ENCODE peak calls at places on chromosomes 11 and 22, in eight cellular contexts. B is OCI-LY7; Z is EL; G is pancreas; L is stimulated activated CD4-positive, alpha-beta T cell treated with anti-CD3 and anti-CD28 coated beads, Interleukin-15, amount 100 ng/mL, for 24 hours; S is sigmoid colon; D is NCI-H1105 treated with DMSO at 0.1 percent for 48 hours; C is fibroblast of lung. P is an unnamed sample.

GRCh38 chr11:79198898-79199250 is 242.0 kb downstream of the TENM4 start:
- DNase-seq in L (no peak), C (peak), D (no peak), S (no peak), B (no peak), G (no peak), Z (peak), P (no peak)

GRCh38 chr11:66958956-66959274 is 732 bp upstream of the PC start:
- DNase-seq in Z (no peak), L (no peak), S (no peak), B (no peak), G (no peak), D (no peak), C (no peak), P (no peak)

GRCh38 chr22:29043906-29044575 is 17.6 kb downstream of the C22orf31 start:
- DNase-seq in D (no peak), L (no peak), G (no peak), Z (peak), S (no peak), C (peak), B (no peak), P (no peak)

GRCh38 chr11:8803973-8804372 is 107.0 kb upstream of the AKIP1 start:
- DNase-seq in D (no peak), L (no peak), G (no peak), Z (no peak), C (no peak), B (no peak), S (no peak), P (no peak)

GRCh38 chr22:27709919-27710452 is 91.6 kb downstream of the MN1 start:
- DNase-seq in C (no peak), G (no peak), S (no peak), L (no peak), B (no peak), D (no peak), Z (no peak), P (no peak)

GRCh38 chr11:57276857-57277505 is 39.9 kb upstream of the APLNR start:
- DNase-seq in S (no peak), Z (no peak), G (no peak), C (no peak), B (no peak), D (no peak), L (no peak), P (no peak)

GRCh38 chr11:18329196-18329870 is 7.0 kb downstream of the GTF2H1 start:
- DNase-seq in C (peak), L (no peak), G (no peak), Z (no peak), B (no peak), D (no peak), S (no peak), P (no peak)

GRCh38 chr22:28810839-28811491 is 10.6 kb upstream of the XBP1 start:
- DNase-seq in D (no peak), S (no peak), Z (no peak), C (no peak), B (no peak), G (no peak), L (peak), P (peak)

GRCh38 chr11:19560156-19560555 is 152.5 kb upstream of the NAV2 start:
- DNase-seq in G (no peak), L (no peak), S (no peak), C (no peak), D (no peak), B (no peak), Z (no peak), P (no peak)

GRCh38 chr11:57071829-57072228 is 83.1 kb downstream of the OR5AK2 start:
- DNase-seq in B (no peak), Z (peak), D (no peak), S (no peak), G (no peak), C (peak), L (no peak), P (no peak)

GRCh38 chr11:92457250-92457649 is 232.6 kb downstream of the FAT3 start:
- DNase-seq in L (no peak), C (peak), B (no peak), G (no peak), D (no peak), S (no peak), Z (peak), P (no peak)

GRCh38 chr11:597166-597725 is 18.5 kb downstream of the IRF7 start:
- DNase-seq in B (no peak), D (no peak), L (no peak), C (no peak), Z (no peak), G (peak), S (no peak), P (no peak)

GRCh38 chr11:4181780-4182721 is 87.5 kb downstream of the RRM1 start:
- DNase-seq in D (peak), L (peak), B (peak), S (no peak), G (peak), Z (peak), C (peak), P (peak)

GRCh38 chr11:2772544-2773031 is 72.8 kb upstream of the KCNQ1OT1 start:
- DNase-seq in Z (peak), G (peak), L (peak), B (no peak), D (no peak), S (no peak), C (peak), P (peak)

GRCh38 chr22:19872779-19873137 is 18.1 kb upstream of the GNB1L start:
- DNase-seq in L (no peak), S (no peak), D (peak), B (no peak), C (no peak), G (peak), Z (no peak), P (no peak)

GRCh38 chr22:42963231-42963595 is 51.7 kb downstream of the PACSIN2 start:
- DNase-seq in G (no peak), B (no peak), D (no peak), C (no peak), Z (no peak), L (no peak), S (no peak), P (no peak)

GRCh38 chr11:42524534-42525227 is 787.1 kb upstream of the API5 start:
- DNase-seq in C (peak), D (peak), L (peak), B (peak), S (peak), Z (peak), G (peak), P (peak)

GRCh38 chr11:4211991-4212390 is 117.4 kb downstream of the RRM1 start:
- DNase-seq in Z (no peak), B (no peak), L (no peak), C (no peak), D (no peak), S (no peak), G (no peak), P (no peak)

GRCh38 chr22:40407021-40407761 is 36.8 kb downstream of the SGSM3 start:
- DNase-seq in B (no peak), C (no peak), S (no peak), G (no peak), D (no peak), Z (no peak), L (no peak), P (no peak)

GRCh38 chr22:27420817-27421361 is 380.7 kb downstream of the MN1 start:
- DNase-seq in D (peak), Z (peak), S (peak), G (peak), C (peak), B (no peak), L (no peak), P (no peak)

GRCh38 chr11:2541881-2542361 is 97.1 kb downstream of the KCNQ1 start:
- DNase-seq in C (no peak), L (no peak), D (no peak), G (peak), Z (no peak), B (no peak), S (peak), P (no peak)

GRCh38 chr11:2847511-2847910 is 38.1 kb downstream of the CDKN1C start:
- DNase-seq in C (no peak), D (peak), Z (no peak), L (no peak), S (no peak), B (no peak), G (no peak), P (no peak)

GRCh38 chr11:14435717-14436116 is 63.9 kb downstream of the COPB1 start:
- DNase-seq in G (no peak), Z (no peak), C (no peak), L (no peak), D (no peak), S (no peak), B (no peak), P (peak)

P was measured in DND-41.